ENCODE peak calls at places on chromosomes 4 and X, in ten cellular contexts. H is cardiac muscle cell, A is GM06990, Y is HCT116, J is Peyer's patch, X is lower leg skin, Z is psoas muscle, B is AG09309, D is Caco-2, W is RWPE2. G is an unnamed sample.

GRCh38 chr4:100823066-100823992 is 305.5 kb upstream of the EMCN start:
- DNase-seq in B (peak; percentile 5), D (no peak), Y (peak; percentile 26), J (no peak), X (no peak), A (peak; percentile 74), H (peak; percentile 9), Z (no peak), W (no peak), G (peak; percentile 59)

GRCh38 chrX:13966071-13966850 is 63.4 kb downstream of the GEMIN8 start:
- DNase-seq in B (no peak), Z (no peak), X (no peak), A (no peak), W (no peak), H (no peak), Y (no peak), D (no peak), J (no peak), G (no peak)

GRCh38 chr4:6257243-6258025 is 12.2 kb upstream of the WFS1 start:
- DNase-seq in B (no peak), W (no peak), Z (no peak), H (no peak), Y (no peak), X (no peak), D (no peak), J (no peak), A (no peak), G (peak; percentile 13)

GRCh38 chrX:39442332-39442731 is 641.1 kb downstream of the MID1IP1 start:
- DNase-seq in H (no peak), Z (no peak), D (no peak), W (no peak), X (no peak), A (peak; percentile 12), B (no peak), J (no peak), Y (no peak), G (no peak)

GRCh38 chrX:147958316-147958715 is 22.8 kb upstream of the FMR1NB start:
- DNase-seq in J (no peak), W (no peak), Y (no peak), X (no peak), H (no peak), D (no peak), Z (no peak), A (no peak), B (peak; percentile 17), G (peak; percentile 31)

GRCh38 chr4:174764105-174764729 is 64.8 kb downstream of the GLRA3 start:
- DNase-seq in Z (no peak), Y (peak; percentile 40), J (no peak), X (no peak), A (peak; percentile 2), W (no peak), D (peak; percentile 41), B (peak; percentile 28), H (peak; percentile 69), G (peak; percentile 81)

GRCh38 chrX:77749695-77750094 is 36.3 kb downstream of the ATRX start:
- DNase-seq in J (no peak), D (no peak), Y (no peak), B (no peak), Z (no peak), W (no peak), H (no peak), A (no peak), X (no peak), G (peak; percentile 69)

GRCh38 chr4:176563591-176563990 is 229.1 kb downstream of the VEGFC start:
- DNase-seq in Z (no peak), A (no peak), B (no peak), J (no peak), W (no peak), H (peak; percentile 12), Y (no peak), X (no peak), D (no peak), G (peak; percentile 81)

GRCh38 chrX:43505759-43506158 is 150.3 kb upstream of the MAOA start:
- DNase-seq in A (no peak), D (no peak), X (no peak), H (no peak), Z (no peak), B (no peak), J (no peak), W (no peak), Y (no peak), G (no peak)

GRCh38 chr4:158538176-158538575 is 16.5 kb downstream of the RXFP1 start:
- DNase-seq in Y (no peak), H (no peak), W (no peak), J (no peak), Z (no peak), D (no peak), B (peak; percentile 31), A (no peak), X (no peak), G (peak; percentile 59)

GRCh38 chrX:71170660-71171059 is 26.0 kb downstream of the NLGN3 start:
- DNase-seq in B (no peak), X (no peak), Z (no peak), H (no peak), A (no peak), D (no peak), J (no peak), Y (no peak), W (no peak), G (no peak)

GRCh38 chr4:79652232-79652631 is 244.2 kb upstream of the GK2 start:
- DNase-seq in Z (no peak), Y (no peak), H (no peak), X (no peak), B (peak; percentile 28), J (no peak), W (no peak), A (no peak), D (peak; percentile 62), G (peak; percentile 88)

GRCh38 chr4:95439896-95440295 is 108.9 kb downstream of the UNC5C start:
- DNase-seq in W (no peak), H (no peak), X (no peak), Z (no peak), A (no peak), Y (no peak), D (no peak), J (no peak), B (no peak), G (no peak)

GRCh38 chr4:152385551-152385950 is 150.3 kb downstream of the FBXW7 start:
- DNase-seq in J (no peak), D (no peak), W (no peak), B (no peak), Y (no peak), H (no peak), A (no peak), Z (no peak), X (no peak), G (peak; percentile 44)

GRCh38 chr4:48654015-48654664 is 125.9 kb downstream of the FRYL start:
- DNase-seq in H (no peak), D (no peak), X (no peak), W (no peak), B (no peak), A (no peak), Z (no peak), Y (no peak), J (no peak), G (peak; percentile 51)

GRCh38 chr4:185654965-185655554 is 119.8 kb upstream of the PDLIM3 start:
- DNase-seq in Y (no peak), B (no peak), Z (no peak), H (no peak), A (no peak), W (no peak), X (no peak), J (no peak), D (no peak), G (no peak)

GRCh38 chr4:185654311-185654710 is 119.0 kb upstream of the PDLIM3 start:
- DNase-seq in A (no peak), X (no peak), D (no peak), J (no peak), Z (no peak), Y (no peak), H (no peak), B (no peak), W (no peak), G (no peak)

GRCh38 chr4:185657699-185658098 is 122.4 kb upstream of the PDLIM3 start:
- DNase-seq in H (no peak), W (no peak), Y (no peak), J (no peak), A (no peak), Z (no peak), X (no peak), B (no peak), D (no peak), G (no peak)

GRCh38 chr4:185656467-185656890 is 121.2 kb upstream of the PDLIM3 start:
- DNase-seq in A (no peak), W (no peak), H (peak; percentile 19), J (no peak), Z (peak; percentile 54), Y (no peak), D (no peak), B (peak; percentile 17), X (no peak), G (peak; percentile 82)

GRCh38 chr4:185657191-185657590 is 121.9 kb upstream of the PDLIM3 start:
- DNase-seq in A (no peak), W (no peak), X (no peak), B (no peak), H (no peak), D (no peak), Y (no peak), Z (no peak), J (no peak), G (no peak)
- H3K4me3 ChIP-seq in A (no peak overlapping the region), W (no peak overlapping the region), X (no peak overlapping the region), B (no peak overlapping the region), H (no peak overlapping the region), D (no peak overlapping the region), Y (no peak overlapping the region), Z (peak overlapping the region; percentile 50), J (no peak overlapping the region), G (no peak overlapping the region)

GRCh38 chr4:163535657-163536056 is 41.2 kb downstream of the TMA16 start:
- DNase-seq in W (no peak), H (no peak), Y (no peak), B (no peak), D (no peak), A (no peak), Z (no peak), J (no peak), X (no peak), G (no peak)
- TF ChIP-seq CTCF in W (no peak), H (no peak), Y (peak; percentile 30), B (no peak), D (no peak), A (peak; percentile 10), Z (no peak), J (no peak), X (no peak), G (peak; percentile 8)

DNA sequence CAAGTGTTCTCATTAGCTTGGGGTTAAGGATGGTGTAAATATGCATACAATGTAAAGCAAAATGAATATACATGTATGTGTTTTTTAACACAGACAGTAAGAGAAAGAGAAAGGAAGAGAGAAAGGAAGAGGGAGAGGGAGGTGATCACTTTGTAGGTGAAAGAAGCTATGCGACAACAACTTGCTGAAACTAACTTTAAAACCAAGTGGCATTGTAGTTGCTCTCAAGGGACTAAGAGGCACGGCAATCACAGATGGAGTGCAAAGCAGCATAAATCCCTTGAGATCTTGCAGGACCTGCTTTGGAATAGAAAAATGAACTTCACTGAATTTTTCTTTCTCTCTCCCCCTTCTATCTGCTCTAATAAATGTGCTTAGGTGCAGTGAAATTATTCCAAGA is 1665.0 kb upstream of the TENM3 start:
- DNase-seq in Z (no peak), B (no peak), W (no peak), A (no peak), Y (no peak), J (no peak), D (no peak), X (no peak), H (no peak), G (no peak)
- H3K4me3 ChIP-seq in Z (no peak overlapping the region), B (no peak overlapping the region), W (no peak overlapping the region), A (no peak overlapping the region), Y (no peak overlapping the region), J (no peak overlapping the region), D (no peak overlapping the region), X (no peak overlapping the region), H (no peak overlapping the region), G (no peak overlapping the region)

GRCh38 chrX:76109654-76110053 is 63.2 kb upstream of the PBDC1 start:
- DNase-seq in D (no peak), Z (no peak), W (no peak), A (no peak), H (no peak), X (no peak), Y (no peak), J (no peak), B (no peak), G (no peak)
- TF ChIP-seq CTCF in D (no peak), Z (no peak), W (peak; percentile 30), A (no peak), H (no peak), X (no peak), Y (no peak), J (no peak), B (no peak), G (no peak)